ENCODE peak calls at places on chromosomes 2 and 18, in four cellular contexts. L is cardiac muscle cell; D is GM12865; V is activated CD4-positive, alpha-beta T cell treated with anti-CD3 and anti-CD28 coated beads, Interleukin-2, amount 10 ng/mL, durations not matched to agents 7 days and 5 days. Q is an unnamed sample.
A peak's percentile ranks its signal among the peaks of the same experiment; 100 is the strongest.

GRCh38 chr2:42249284-42249683 is 80.1 kb downstream of the EML4 start:
- DNase-seq in V (no peak), D (no peak), L (no peak), Q (no peak)

GRCh38 chr2:136235451-136236418 is 117.8 kb upstream of the CXCR4 start:
- DNase-seq in V (no peak), D (no peak), L (no peak), Q (no peak)

GRCh38 chr2:36173760-36174362 is 181.7 kb upstream of the CRIM1 start:
- DNase-seq in L (no peak), V (no peak), D (no peak), Q (no peak)

GRCh38 chr18:513826-514530 is 13.5 kb upstream of the COLEC12 start:
- DNase-seq in V (no peak), L (no peak), D (no peak), Q (no peak)

GRCh38 chr18:61203151-61203550 is 130.1 kb upstream of the CDH20 start:
- DNase-seq in D (no peak), V (no peak), L (no peak), Q (no peak)

GRCh38 chr18:63567825-63568224 is 19.3 kb upstream of the SERPINB13 start:
- DNase-seq in V (no peak), L (no peak), D (no peak), Q (no peak)

GRCh38 chr2:143575340-143575739 is 446.1 kb downstream of the ARHGAP15 start:
- DNase-seq in L (peak; percentile 48), V (no peak), D (no peak), Q (no peak)

GRCh38 chr2:167136876-167137579 is 248.7 kb downstream of the XIRP2 start:
- DNase-seq in V (no peak), L (no peak), D (no peak), Q (no peak)

GRCh38 chr18:10420561-10421352 is 33.7 kb upstream of the APCDD1 start:
- DNase-seq in V (no peak), L (no peak), D (no peak), Q (no peak)

GRCh38 chr2:44686561-44686960 is 254.9 kb upstream of the SIX3 start:
- DNase-seq in L (no peak), V (no peak), D (no peak), Q (no peak)

GRCh38 chr18:23743733-23744333 is 54.6 kb downstream of the LAMA3 start:
- DNase-seq in L (peak; percentile 41), D (no peak), V (no peak), Q (no peak)

GRCh38 chr18:63148449-63149199 is 170.9 kb downstream of the BCL2 start:
- DNase-seq in L (no peak), D (no peak), V (no peak), Q (no peak)

GRCh38 chr2:46117994-46118393 is 179.2 kb upstream of the EPAS1 start:
- DNase-seq in V (no peak), D (no peak), L (no peak), Q (no peak)

GRCh38 chr2:217654173-217654572 is 348.6 kb downstream of the TNS1 start:
- DNase-seq in V (no peak), L (no peak), D (no peak), Q (no peak)

GRCh38 chr2:128316777-128317185 is 1.9 kb downstream of the HS6ST1 start:
- DNase-seq in V (no peak), D (peak; percentile 4), L (no peak), Q (peak; percentile 12)

GRCh38 chr2:206915136-206915535 is 24.2 kb upstream of the CPO start:
- DNase-seq in L (no peak), D (peak; percentile 36), V (no peak), Q (no peak)

GRCh38 chr2:112714836-112715631 is 5.8 kb upstream of the NT5DC4 start:
- DNase-seq in D (no peak), L (no peak), V (no peak), Q (no peak)

GRCh38 chr2:149894226-149894625 is 306.7 kb upstream of the MMADHC start:
- DNase-seq in L (no peak), V (no peak), D (no peak), Q (no peak)

GRCh38 chr18:4455113-4455811 is at the start of gene DLGAP1:
- DNase-seq in D (peak; percentile 44), V (no peak), L (peak; percentile 91), Q (no peak)

GRCh38 chr2:33210626-33211025 is 263.9 kb downstream of the LTBP1 start:
- DNase-seq in L (no peak), D (no peak), V (no peak), Q (no peak)

GRCh38 chr2:3571284-3571683 is 3.8 kb upstream of the RPS7 start:
- DNase-seq in V (no peak), L (no peak), D (no peak), Q (no peak)

GRCh38 chr2:43942881-43943280 is 52.9 kb downstream of the LRPPRC start:
- DNase-seq in D (no peak), L (no peak), V (no peak), Q (no peak)

GRCh38 chr2:181955010-181955409 is 30.6 kb upstream of the PPP1R1C start:
- DNase-seq in L (no peak), V (no peak), D (no peak), Q (no peak)

GRCh38 chr2:72883356-72883962 is 3.7 kb upstream of the SPR start:
- DNase-seq in V (peak; percentile 46), D (no peak), L (peak; percentile 89), Q (peak; percentile 31)

GRCh38 chr2:219282375-219282774 is 3.2 kb downstream of the DNAJB2 start:
- DNase-seq in V (no peak), L (no peak), D (no peak), Q (no peak)

GRCh38 chr2:216365518-216365917 is 6.8 kb downstream of the MARCHF4 start:
- DNase-seq in V (no peak), D (no peak), L (no peak), Q (no peak)